ENCODE peak calls at places on chromosomes 1 and 21, in eight cellular contexts. U is cardiac muscle cell, P is stromal cell of bone marrow, E is HEK293T, S is AG04450, X is mucosa of gallbladder, B is cardiac fibroblast, D is IMR-90. C is an unnamed sample.

GRCh38 chr1:3022511-3022973 is 1.3 kb downstream of the ACTRT2 start:
- DNase-seq in U (no peak), P (no peak), E (no peak), S (no peak), X (no peak), B (no peak), D (no peak), C (no peak)

GRCh38 chr1:64915381-64916274 is 50.7 kb downstream of the JAK1 start:
- DNase-seq in U (peak; percentile 61), P (no peak), E (no peak), S (peak; percentile 58), X (peak; percentile 83), B (peak; percentile 94), D (peak; percentile 94), C (peak; percentile 68)

GRCh38 chr1:40185951-40186864 is 25.0 kb downstream of the RLF start:
- DNase-seq in U (peak; percentile 25), P (no peak), E (no peak), S (no peak), X (no peak), B (peak; percentile 49), D (peak; percentile 62), C (no peak)

GRCh38 chr1:231827337-231828105 is 200.9 kb downstream of the DISC1 start:
- DNase-seq in U (peak; percentile 76), P (no peak), E (no peak), S (no peak), X (no peak), B (peak; percentile 91), D (peak; percentile 68), C (no peak)

GRCh38 chr1:223702735-223703667 is 9.3 kb upstream of the CAPN2 start:
- DNase-seq in U (no peak), P (peak; percentile 71), E (no peak), S (no peak), X (no peak), B (peak; percentile 78), D (peak; percentile 80), C (peak; percentile 67)

GRCh38 chr1:244751271-244751895 is 84.1 kb upstream of the COX20 start:
- DNase-seq in U (no peak), P (no peak), E (no peak), S (no peak), X (no peak), B (no peak), D (no peak), C (no peak)

GRCh38 chr1:157597959-157598667 is at the start of gene FCRL4:
- DNase-seq in U (no peak), P (no peak), E (no peak), S (no peak), X (no peak), B (no peak), D (no peak), C (no peak)

GRCh38 chr1:56416385-56416972 is 162.9 kb downstream of the PLPP3 start:
- DNase-seq in U (peak; percentile 65), P (no peak), E (no peak), S (no peak), X (no peak), B (peak; percentile 18), D (no peak), C (peak; percentile 56)

GRCh38 chr1:61052393-61053280 is 29.7 kb upstream of the NFIA start:
- DNase-seq in U (no peak), P (no peak), E (no peak), S (no peak), X (no peak), B (no peak), D (no peak), C (no peak)

GRCh38 chr1:23913212-23913880 is at the start of gene CNR2:
- DNase-seq in U (no peak), P (no peak), E (no peak), S (no peak), X (no peak), B (no peak), D (no peak), C (no peak)

GRCh38 chr1:35707253-35708178 is 11.2 kb downstream of the C1orf216 start:
- DNase-seq in U (peak; percentile 13), P (no peak), E (peak; percentile 68), S (no peak), X (no peak), B (no peak), D (no peak), C (no peak)

GRCh38 chr1:31633117-31633516 is 11.6 kb downstream of the PEF1 start:
- DNase-seq in U (peak; percentile 18), P (no peak), E (peak; percentile 74), S (no peak), X (no peak), B (peak; percentile 22), D (no peak), C (peak; percentile 16)

GRCh38 chr1:68542586-68542985 is 45.7 kb upstream of the DEPDC1 start:
- DNase-seq in U (peak; percentile 3), P (no peak), E (no peak), S (no peak), X (no peak), B (peak; percentile 36), D (no peak), C (peak; percentile 31)

GRCh38 chr1:172394167-172394751 is 26.2 kb upstream of the C1orf105 start:
- DNase-seq in U (no peak), P (no peak), E (no peak), S (no peak), X (peak; percentile 16), B (no peak), D (peak; percentile 22), C (peak; percentile 34)

GRCh38 chr1:246698466-246699094 is 25.6 kb upstream of the SCCPDH start:
- DNase-seq in U (no peak), P (no peak), E (no peak), S (no peak), X (no peak), B (no peak), D (no peak), C (no peak)

GRCh38 chr1:40803447-40803846 is 19.9 kb downstream of the KCNQ4 start:
- DNase-seq in U (no peak), P (no peak), E (no peak), S (no peak), X (no peak), B (no peak), D (no peak), C (no peak)

GRCh38 chr1:182385885-182386853 is 5.4 kb downstream of the GLUL start:
- DNase-seq in U (no peak), P (no peak), E (no peak), S (no peak), X (no peak), B (no peak), D (no peak), C (no peak)

GRCh38 chr1:24393892-24394291 is 19.7 kb downstream of the STPG1 start:
- DNase-seq in U (peak; percentile 57), P (peak; percentile 78), E (no peak), S (no peak), X (no peak), B (peak; percentile 62), D (peak; percentile 81), C (peak; percentile 55)

GRCh38 chr1:203673550-203674411 is 47.1 kb downstream of the ATP2B4 start:
- DNase-seq in U (peak; percentile 82), P (peak; percentile 89), E (no peak), S (peak; percentile 53), X (peak; percentile 44), B (peak; percentile 96), D (peak; percentile 97), C (peak; percentile 95)

GRCh38 chr21:26050857-26051256 is 119.7 kb downstream of the APP start:
- DNase-seq in U (no peak), P (no peak), E (no peak), S (no peak), X (no peak), B (no peak), D (no peak), C (no peak)

GRCh38 chr1:230067441-230067870 is 418 bp downstream of the GALNT2 start:
- DNase-seq in U (peak; percentile 57), P (no peak), E (peak; percentile 48), S (no peak), X (peak; percentile 23), B (peak; percentile 59), D (no peak), C (no peak)

GRCh38 chr1:169329383-169329782 is 38.2 kb downstream of the NME7 start:
- DNase-seq in U (no peak), P (no peak), E (no peak), S (no peak), X (no peak), B (no peak), D (no peak), C (no peak)

GRCh38 chr1:74505133-74505532 is 7.3 kb downstream of the LRRC53 start:
- DNase-seq in U (no peak), P (no peak), E (no peak), S (no peak), X (no peak), B (no peak), D (no peak), C (no peak)

GRCh38 chr1:168774241-168774640 is 45.2 kb upstream of the DPT start:
- DNase-seq in U (peak; percentile 77), P (peak; percentile 60), E (no peak), S (no peak), X (peak; percentile 39), B (peak; percentile 15), D (no peak), C (no peak)

GRCh38 chr1:110538082-110538481 is 19.1 kb upstream of the KCNA10 start:
- DNase-seq in U (no peak), P (no peak), E (no peak), S (no peak), X (no peak), B (no peak), D (no peak), C (no peak)

C was measured in H4.